ENCODE peak calls at places on chromosomes 2 and 18, in five cellular contexts. V is left ventricle myocardium inferior, W is SW480, L is spleen, O is posterior cingulate gyrus. M is an unnamed sample.

GRCh38 chr2:158482594-158482993 is 25.8 kb downstream of the PKP4 start:
- DNase-seq in V (no peak), W (no peak), L (no peak), O (no peak), M (peak)

GRCh38 chr2:48826986-48827385 is 71.5 kb upstream of the LHCGR start:
- DNase-seq in V (no peak), W (no peak), L (no peak), O (no peak), M (no peak)

GRCh38 chr2:191721331-191721730 is 43.4 kb downstream of the NABP1 start:
- DNase-seq in V (no peak), W (no peak), L (no peak), O (no peak), M (no peak)

GRCh38 chr2:145374165-145374564 is 854.2 kb upstream of the ZEB2 start:
- DNase-seq in V (no peak), W (no peak), L (no peak), O (no peak), M (no peak)

GRCh38 chr2:46300406-46300832 is 3.2 kb downstream of the EPAS1 start:
- DNase-seq in V (no peak), W (no peak), L (no peak), O (no peak), M (no peak)

GRCh38 chr2:85578243-85579180 is 1.1 kb downstream of the VAMP8 start:
- DNase-seq in V (peak), W (no peak), L (peak), O (no peak), M (no peak)

GRCh38 chr2:36450466-36451196 is 95.1 kb downstream of the CRIM1 start:
- DNase-seq in V (no peak), W (no peak), L (no peak), O (no peak), M (peak)

GRCh38 chr18:8952796-8953760 is 149.4 kb upstream of the NDUFV2 start:
- DNase-seq in V (no peak), W (no peak), L (no peak), O (no peak), M (peak)

GRCh38 chr18:51193621-51194287 is 3.7 kb downstream of the MEX3C start:
- DNase-seq in V (no peak), W (no peak), L (no peak), O (no peak), M (peak)

GRCh38 chr2:88212251-88212790 is 42.2 kb downstream of the THNSL2 start:
- DNase-seq in V (no peak), W (peak), L (no peak), O (no peak), M (no peak)

GRCh38 chr2:18317017-18317416 is 243.4 kb downstream of the RDH14 start:
- DNase-seq in V (no peak), W (no peak), L (no peak), O (no peak), M (no peak)

M was measured in astrocyte of the spinal cord.